ENCODE peak calls at places on chromosomes 3 and 15, in nine cellular contexts. V is fibroblast of lung; Q is cardiac muscle cell; G is CD4-positive, alpha-beta T cell; I is HFFc6; Z is HCT116; F is tibial nerve; T is BE2C; X is CD14-positive monocyte. M is an unnamed sample.

GRCh38 chr15:63234479-63234878 is 42.9 kb upstream of the APH1B start:
- DNase-seq in Q (no peak), T (no peak), I (no peak), Z (no peak), V (peak; percentile 80), X (no peak), G (no peak), F (peak; percentile 31), M (no peak)

GRCh38 chr15:68829068-68829467 is 8.4 kb upstream of the ANP32A start:
- DNase-seq in V (no peak), F (no peak), I (no peak), T (no peak), G (no peak), Q (peak; percentile 50), Z (no peak), X (no peak), M (no peak)

GRCh38 chr3:69161587-69162196 is 39.3 kb upstream of the LMOD3 start:
- DNase-seq in X (no peak), Q (peak; percentile 66), F (no peak), V (peak; percentile 29), Z (peak; percentile 41), T (no peak), I (peak; percentile 42), G (no peak), M (peak; percentile 18)

GRCh38 chr3:186592682-186593081 is 20.2 kb upstream of the AHSG start:
- DNase-seq in Z (no peak), F (no peak), T (no peak), I (no peak), X (no peak), Q (no peak), G (no peak), V (no peak), M (no peak)

GRCh38 chr15:38559131-38559530 is 5.5 kb downstream of the RASGRP1 start:
- DNase-seq in T (no peak), G (no peak), X (no peak), Z (no peak), V (no peak), I (no peak), Q (no peak), F (no peak), M (no peak)

GRCh38 chr3:21170964-21171363 is 580.0 kb downstream of the ZNF385D start:
- DNase-seq in Z (no peak), V (peak; percentile 6), X (no peak), F (no peak), T (no peak), I (no peak), G (no peak), Q (peak; percentile 37), M (peak; percentile 3)

GRCh38 chr15:63495780-63496179 is 8.6 kb upstream of the USP3 start:
- DNase-seq in X (no peak), G (no peak), V (no peak), Q (no peak), Z (no peak), T (peak; percentile 40), I (no peak), F (no peak), M (no peak)

GRCh38 chr15:69160976-69161877 is 792 bp downstream of the GLCE start:
- DNase-seq in V (peak; percentile 28), Z (peak; percentile 16), X (no peak), I (no peak), G (peak; percentile 4), F (no peak), T (peak; percentile 57), Q (peak; percentile 67), M (peak; percentile 25)

GRCh38 chr3:17935217-17935616 is 192.8 kb upstream of the TBC1D5 start:
- DNase-seq in G (no peak), I (peak; percentile 28), Z (no peak), T (peak; percentile 57), X (no peak), Q (peak; percentile 64), V (no peak), F (no peak), M (no peak)

GRCh38 chr3:106963446-106963845 is 413.8 kb upstream of the CCDC54 start:
- DNase-seq in G (no peak), T (no peak), I (peak; percentile 59), V (peak; percentile 66), Q (peak; percentile 46), X (no peak), Z (no peak), F (no peak), M (no peak)

GRCh38 chr3:181302960-181303359 is 313.4 kb upstream of the DNAJC19 start:
- DNase-seq in X (no peak), I (no peak), G (no peak), F (no peak), Q (no peak), T (no peak), Z (no peak), V (no peak), M (no peak)

DNA sequence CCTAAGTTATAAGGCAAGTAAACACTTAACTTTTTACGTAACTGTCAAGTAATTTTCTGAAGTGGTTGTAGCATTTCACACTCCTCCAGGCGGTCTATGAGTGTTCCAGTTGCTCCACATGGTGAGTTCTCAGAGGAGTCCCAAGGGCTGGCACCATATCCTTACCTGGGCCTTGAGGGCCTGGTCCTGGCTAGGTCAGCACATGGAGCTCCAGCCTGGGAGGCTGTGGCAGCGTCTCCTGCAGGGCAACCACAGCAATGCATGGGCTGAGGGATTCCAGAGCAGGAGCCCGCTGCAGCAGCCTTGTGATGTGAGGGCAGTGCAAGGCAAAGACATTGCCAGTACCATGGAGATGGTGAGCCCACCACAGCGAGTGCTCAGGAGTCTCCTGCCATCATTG is 32.2 kb upstream of the LYZL4 start:
- DNase-seq in V (no peak), I (no peak), Q (no peak), X (no peak), G (no peak), F (no peak), T (no peak), Z (no peak), M (no peak)
- TF ChIP-seq CTCF in V (peak; percentile 9), I (peak; percentile 61), Q (peak; percentile 6), X (no peak), G (no peak), F (no peak), T (peak; percentile 4), Z (peak; percentile 36), M (no peak)

DNA sequence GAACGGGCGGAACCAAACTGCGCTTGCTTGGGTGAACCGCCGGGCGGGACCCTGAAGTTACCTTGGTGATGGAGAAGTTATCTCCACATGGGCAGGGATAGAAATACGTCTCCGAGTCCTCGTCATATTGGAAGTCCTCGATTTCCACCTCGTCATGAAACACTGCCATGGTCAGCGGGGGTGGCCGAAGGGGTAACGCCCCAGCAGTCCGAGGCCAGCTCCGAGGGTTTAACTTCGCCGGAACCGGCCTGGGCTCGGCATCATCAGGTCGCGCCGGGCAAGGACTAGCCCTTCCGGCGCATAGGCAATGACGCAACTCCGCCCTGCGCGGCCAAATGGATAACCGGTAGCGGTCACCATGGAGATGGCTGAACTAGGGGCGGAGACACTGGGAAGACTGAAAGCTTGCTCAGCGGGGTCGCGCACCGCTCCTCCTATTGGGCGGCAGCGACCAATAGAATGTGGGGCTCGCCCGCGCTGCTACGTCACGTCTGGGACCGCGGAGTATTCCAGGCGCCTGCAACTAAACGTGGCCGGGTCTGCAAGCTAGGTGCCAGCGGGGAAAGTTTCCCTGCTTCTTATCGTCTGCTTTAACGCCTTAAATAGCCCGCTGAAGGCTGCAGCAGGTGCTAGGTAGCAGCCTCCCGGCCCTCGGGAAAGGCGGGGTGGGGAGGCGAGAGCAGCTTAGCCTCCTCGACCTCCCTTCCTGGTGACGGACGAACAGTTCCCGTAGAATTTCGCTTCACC is at the start of the genes DPH3 and OXNAD1:
- DNase-seq in Z (peak; percentile 99), X (peak; percentile 100), Q (peak; percentile 100), I (peak; percentile 100), F (peak; percentile 99), G (peak; percentile 98), T (peak; percentile 97), V (peak; percentile 99), M (peak; percentile 96)
- TF ChIP-seq CTCF in Z (no peak), X (no peak), Q (no peak), I (peak; percentile 34), F (peak; percentile 65), G (no peak), T (no peak), V (no peak), M (no peak)

GRCh38 chr3:136193273-136194043 is 2.7 kb downstream of the MSL2 start:
- DNase-seq in Q (peak; percentile 42), V (no peak), Z (no peak), G (no peak), X (no peak), T (no peak), F (no peak), I (no peak), M (no peak)

GRCh38 chr3:136196401-136197158 is 445 bp upstream of the MSL2 start:
- DNase-seq in Z (peak; percentile 99), X (peak; percentile 95), G (peak; percentile 95), V (peak; percentile 99), T (peak; percentile 100), F (peak; percentile 97), Q (peak; percentile 99), I (peak; percentile 100), M (peak; percentile 99)

GRCh38 chr3:136195258-136196063 is 674 bp downstream of the MSL2 start:
- DNase-seq in V (peak; percentile 72), F (peak; percentile 67), T (no peak), Z (peak; percentile 22), I (peak; percentile 67), X (peak; percentile 83), Q (peak; percentile 84), G (peak; percentile 79), M (peak; percentile 44)

GRCh38 chr3:136196064-136196400 is at the start of gene MSL2:
- DNase-seq in G (no peak), Z (no peak), V (no peak), Q (no peak), F (no peak), X (no peak), I (no peak), T (peak; percentile 81), M (peak; percentile 64)

GRCh38 chr3:136194409-136195257 is 1.5 kb downstream of the MSL2 start:
- DNase-seq in F (no peak), Z (no peak), X (peak; percentile 50), G (peak; percentile 74), I (no peak), V (peak; percentile 29), Q (peak; percentile 46), T (peak; percentile 27), M (peak; percentile 12)
- TF ChIP-seq CTCF in F (no peak), Z (no peak), X (no peak), G (no peak), I (no peak), V (no peak), Q (no peak), T (no peak), M (no peak)

GRCh38 chr3:15556512-15556911 is 35.0 kb upstream of the COLQ start:
- DNase-seq in X (no peak), Z (no peak), T (no peak), I (no peak), V (no peak), G (no peak), Q (no peak), F (no peak), M (no peak)

GRCh38 chr3:15558581-15558980 is 37.1 kb upstream of the COLQ start:
- DNase-seq in X (no peak), G (no peak), I (no peak), V (no peak), Q (no peak), F (no peak), T (no peak), Z (no peak), M (no peak)

GRCh38 chr3:15553749-15554148 is 32.2 kb upstream of the COLQ start:
- DNase-seq in G (no peak), T (no peak), X (no peak), I (no peak), Z (no peak), V (no peak), Q (no peak), F (no peak), M (no peak)

GRCh38 chr3:15562560-15562959 is 38.8 kb downstream of the HACL1 start:
- DNase-seq in F (no peak), I (no peak), G (no peak), Z (no peak), T (no peak), Q (no peak), V (no peak), X (no peak), M (no peak)

GRCh38 chr3:15557511-15557946 is 36.0 kb upstream of the COLQ start:
- DNase-seq in I (peak; percentile 79), X (peak; percentile 71), F (no peak), Q (peak; percentile 59), T (peak; percentile 17), Z (peak; percentile 82), V (peak; percentile 73), G (peak; percentile 38), M (peak; percentile 39)
- TF ChIP-seq CTCF in I (peak; percentile 87), X (peak; percentile 92), F (peak; percentile 61), Q (peak; percentile 56), T (peak; percentile 50), Z (peak; percentile 47), V (peak; percentile 53), G (peak; percentile 77), M (peak; percentile 78)